ENCODE peak calls at places on chromosome 11, in seven cellular contexts. J is T-helper 17 cell; Z is RWPE2; V is aorta; P is gastroesophageal sphincter; F is activated naive CD8-positive, alpha-beta T cell treated with anti-CD3 and anti-CD28 coated beads, Interleukin-2, amount 50 U/mL, for 24 hours; Y is mucosa of descending colon. K is an unnamed sample.

GRCh38 chr11:95778699-95779098 is 10.9 kb downstream of the FAM76B start:
- ATAC-seq in Y (no peak), Z (no peak), F (no peak), J (no peak), P (no peak), V (no peak), K (no peak)

GRCh38 chr11:111793863-111794262 is 27.7 kb upstream of the PPP2R1B start:
- ATAC-seq in V (no peak), F (no peak), J (no peak), Z (peak), P (no peak), Y (no peak), K (peak)

GRCh38 chr11:24226606-24227005 is 270.2 kb upstream of the LUZP2 start:
- ATAC-seq in J (no peak), F (no peak), P (no peak), V (no peak), Z (no peak), Y (no peak), K (no peak)

GRCh38 chr11:35239476-35240075 is 100.6 kb downstream of the CD44 start:
- ATAC-seq in V (no peak), Y (no peak), Z (no peak), F (peak), P (no peak), J (no peak), K (no peak)

GRCh38 chr11:96124155-96124554 is 200.2 kb upstream of the MTMR2 start:
- ATAC-seq in Z (no peak), J (no peak), P (no peak), F (no peak), Y (no peak), V (no peak), K (no peak)

GRCh38 chr11:69155302-69156198 is at the start of gene SMIM38:
- ATAC-seq in P (no peak), F (peak), J (no peak), V (no peak), Z (no peak), Y (no peak), K (no peak)

GRCh38 chr11:64759722-64760719 is at the start of gene PYGM:
- ATAC-seq in V (peak), Z (peak), F (peak), J (peak), Y (peak), P (peak), K (peak)

GRCh38 chr11:110600322-110600721 is 111.9 kb downstream of the ARHGAP20 start:
- ATAC-seq in V (peak), Z (no peak), J (no peak), Y (no peak), P (no peak), F (no peak), K (no peak)

GRCh38 chr11:60447070-60447469 is 8.6 kb upstream of the MS4A1 start:
- ATAC-seq in J (no peak), Y (no peak), Z (no peak), V (no peak), P (no peak), F (no peak), K (no peak)

GRCh38 chr11:35338928-35339327 is 80.4 kb downstream of the SLC1A2 start:
- ATAC-seq in Y (no peak), P (no peak), F (no peak), V (no peak), J (no peak), Z (no peak), K (no peak)

GRCh38 chr11:61919841-61920631 is 2.7 kb upstream of the RAB3IL1 start:
- ATAC-seq in F (no peak), Z (peak), V (no peak), P (no peak), J (no peak), Y (no peak), K (no peak)

GRCh38 chr11:108302121-108302785 is 79.4 kb downstream of the ATM start:
- ATAC-seq in Z (no peak), V (no peak), F (peak), Y (no peak), J (no peak), P (no peak), K (peak)

GRCh38 chr11:113141010-113141409 is 173.4 kb upstream of the TTC12 start:
- ATAC-seq in V (no peak), Y (no peak), P (no peak), J (no peak), F (no peak), Z (no peak), K (no peak)

GRCh38 chr11:128894685-128895084 is 3.5 kb downstream of the KCNJ5 start:
- ATAC-seq in P (no peak), F (no peak), J (no peak), V (no peak), Y (peak), Z (no peak), K (no peak)

GRCh38 chr11:24239930-24240329 is 256.9 kb upstream of the LUZP2 start:
- ATAC-seq in P (no peak), J (no peak), Z (no peak), Y (no peak), V (no peak), F (no peak), K (no peak)

GRCh38 chr11:62556872-62557631 is 10.4 kb upstream of the AHNAK start:
- ATAC-seq in P (no peak), F (peak), Z (no peak), Y (no peak), V (no peak), J (peak), K (no peak)

GRCh38 chr11:74696932-74697687 is 34.1 kb downstream of the CHRDL2 start:
- ATAC-seq in Y (peak), J (no peak), P (peak), Z (peak), F (no peak), V (peak), K (peak)

GRCh38 chr11:35567737-35568465 is 42.5 kb upstream of the PAMR1 start:
- ATAC-seq in V (no peak), Z (peak), J (no peak), Y (no peak), F (no peak), P (no peak), K (no peak)

GRCh38 chr11:267491-267994 is 10.7 kb upstream of the NLRP6 start:
- ATAC-seq in Y (peak), F (peak), P (peak), J (peak), V (peak), Z (peak), K (peak)

GRCh38 chr11:61719968-61720367 is 32.5 kb upstream of the MYRF start:
- ATAC-seq in Y (no peak), J (no peak), V (no peak), F (no peak), Z (no peak), P (no peak), K (no peak)

GRCh38 chr11:14223636-14224035 is 135.3 kb downstream of the RRAS2 start:
- ATAC-seq in J (no peak), P (no peak), Y (no peak), F (no peak), V (no peak), Z (no peak), K (no peak)

GRCh38 chr11:9004310-9004945 is 627 bp upstream of the NRIP3 start:
- ATAC-seq in F (no peak), Y (peak), V (peak), J (peak), P (peak), Z (peak), K (peak)

GRCh38 chr11:5923427-5923776 is 18.6 kb upstream of the OR56A3 start:
- ATAC-seq in P (no peak), Z (no peak), V (no peak), F (peak), Y (no peak), J (no peak), K (no peak)

GRCh38 chr11:72483412-72484186 is 49.3 kb upstream of the CLPB start:
- ATAC-seq in Y (peak), P (peak), F (peak), J (no peak), V (peak), Z (peak), K (no peak)

K was measured in SK-N-SH treated with all-trans-retinoic acid at 6 μM for 48 hours.